ENCODE peak calls at places on chromosomes 4 and X, in six cellular contexts. Y is fibroblast of lung, B is HFF-Myc, C is pons, H is MCF 10A, O is lower lobe of right lung. Z is an unnamed sample.

GRCh38 chrX:127578395-127578794 is 473.8 kb downstream of the ACTRT1 start:
- DNase-seq in B (no peak), C (no peak), O (no peak), Y (no peak), H (no peak), Z (no peak)

GRCh38 chr4:74228691-74229640 is 71.0 kb downstream of the MTHFD2L start:
- DNase-seq in C (peak), B (peak), Y (peak), O (peak), H (peak), Z (peak)

GRCh38 chr4:168367065-168367464 is 48.5 kb upstream of the DDX60 start:
- DNase-seq in H (no peak), Y (no peak), O (no peak), B (no peak), C (no peak), Z (no peak)

GRCh38 chr4:114606240-114606639 is 7.6 kb downstream of the UGT8 start:
- DNase-seq in Y (no peak), B (no peak), H (no peak), O (no peak), C (peak), Z (no peak)

GRCh38 chr4:153649572-153649991 is 34.5 kb upstream of the TLR2 start:
- DNase-seq in Y (peak), B (no peak), O (no peak), H (peak), C (no peak), Z (no peak)

GRCh38 chr4:13888112-13888511 is 260.6 kb upstream of the BOD1L1 start:
- DNase-seq in H (peak), Y (peak), B (no peak), O (no peak), C (no peak), Z (no peak)

GRCh38 chrX:72330131-72330530 is 24.4 kb upstream of the CITED1 start:
- DNase-seq in H (no peak), C (no peak), Y (peak), O (no peak), B (no peak), Z (no peak)

GRCh38 chr4:123505077-123505456 is 108.5 kb downstream of the SPRY1 start:
- DNase-seq in B (no peak), O (no peak), H (no peak), Y (peak), C (peak), Z (no peak)

GRCh38 chr4:61336911-61337310 is 136.8 kb downstream of the ADGRL3 start:
- DNase-seq in O (no peak), H (no peak), Y (no peak), C (no peak), B (no peak), Z (no peak)

GRCh38 chrX:154378059-154378798 is 866 bp upstream of the EMD start:
- DNase-seq in C (peak), O (peak), B (no peak), Y (peak), H (peak), Z (peak)

Z was measured in ureter.